ENCODE peak calls at places on chromosome 4, in four cellular contexts. One of them, this sample, is unnamed. For H3K4me1, the result is how much of the 10 kb centered on the place peaks cover.

GRCh38 chr4:103307479-103308042 is 109.4 kb upstream of the CENPE start:
- DNase-seq in IMR-90: no peak
- DNase-seq in mesendoderm: no peak
- DNase-seq in H1: no peak
- DNase-seq in this sample: no peak

GRCh38 chr4:111671756-111672155 is 473.5 kb upstream of the FAM241A start:
- DNase-seq in IMR-90: no peak
- DNase-seq in mesendoderm: no peak
- DNase-seq in H1: no peak
- DNase-seq in this sample: no peak

GRCh38 chr4:26009502-26009901 is 95.5 kb downstream of the SMIM20 start:
- DNase-seq in IMR-90: no peak
- DNase-seq in mesendoderm: no peak
- DNase-seq in H1: no peak
- DNase-seq in this sample: no peak

GRCh38 chr4:985123-985830 is 1.6 kb upstream of the IDUA start:
- DNase-seq in IMR-90: no peak
- DNase-seq in mesendoderm: peak
- DNase-seq in H1: no peak
- DNase-seq in this sample: peak

GRCh38 chr4:177008836-177009501 is 216.2 kb upstream of the VEGFC start:
- DNase-seq in IMR-90: peak
- DNase-seq in mesendoderm: no peak
- DNase-seq in H1: no peak
- DNase-seq in this sample: no peak

GRCh38 chr4:173538903-173539445 is 8.9 kb upstream of the HAND2 start:
- DNase-seq in IMR-90: no peak
- DNase-seq in mesendoderm: no peak
- DNase-seq in H1: no peak
- DNase-seq in this sample: no peak

GRCh38 chr4:164192844-164193243 is 561.1 kb upstream of the SMIM31 start:
- DNase-seq in IMR-90: no peak
- DNase-seq in mesendoderm: no peak
- DNase-seq in H1: no peak
- DNase-seq in this sample: no peak

GRCh38 chr4:54961357-54961975 is 163.9 kb downstream of the KDR start:
- DNase-seq in IMR-90: peak
- DNase-seq in mesendoderm: peak
- DNase-seq in H1: no peak
- DNase-seq in this sample: no peak

GRCh38 chr4:134544303-134544761 is 342.7 kb upstream of the PABPC4L start:
- DNase-seq in IMR-90: no peak
- DNase-seq in mesendoderm: peak
- DNase-seq in H1: no peak
- DNase-seq in this sample: no peak

GRCh38 chr4:69518543-69519198 is 23.0 kb upstream of the UGT2B4 start:
- DNase-seq in IMR-90: no peak
- DNase-seq in mesendoderm: no peak
- DNase-seq in H1: no peak
- DNase-seq in this sample: no peak

GRCh38 chr4:3307486-3307885 is 14.7 kb downstream of the RGS12 start:
- DNase-seq in IMR-90: no peak
- DNase-seq in mesendoderm: no peak
- DNase-seq in H1: no peak
- DNase-seq in this sample: no peak

GRCh38 chr4:164442167-164442566 is 311.8 kb upstream of the SMIM31 start:
- DNase-seq in IMR-90: peak
- DNase-seq in mesendoderm: no peak
- DNase-seq in H1: no peak
- DNase-seq in this sample: no peak

GRCh38 chr4:157222764-157223145 is 2.2 kb downstream of the GRIA2 start:
- DNase-seq in IMR-90: no peak
- DNase-seq in mesendoderm: peak
- DNase-seq in H1: no peak
- DNase-seq in this sample: no peak

GRCh38 chr4:69713593-69713992 is 46.8 kb downstream of the SULT1B1 start:
- DNase-seq in IMR-90: no peak
- DNase-seq in mesendoderm: no peak
- DNase-seq in H1: no peak
- DNase-seq in this sample: no peak

GRCh38 chr4:3779509-3779908 is 13.3 kb downstream of the ADRA2C start:
- DNase-seq in IMR-90: no peak
- DNase-seq in mesendoderm: no peak
- DNase-seq in H1: no peak
- DNase-seq in this sample: no peak

GRCh38 chr4:100517864-100518341 is at the start of gene EMCN:
- DNase-seq in IMR-90: no peak
- DNase-seq in mesendoderm: no peak
- DNase-seq in H1: no peak
- DNase-seq in this sample: no peak

GRCh38 chr4:142913461-142914030 is 67.4 kb upstream of the INPP4B start:
- DNase-seq in IMR-90: peak
- DNase-seq in mesendoderm: peak
- DNase-seq in H1: no peak
- DNase-seq in this sample: no peak

GRCh38 chr4:184598753-184599491 is 50.3 kb downstream of the CASP3 start:
- DNase-seq in IMR-90: no peak
- DNase-seq in mesendoderm: peak
- DNase-seq in H1: no peak
- DNase-seq in this sample: no peak

GRCh38 chr4:157300678-157301077 is 80.2 kb downstream of the GRIA2 start:
- DNase-seq in IMR-90: no peak
- DNase-seq in mesendoderm: peak
- DNase-seq in H1: no peak
- DNase-seq in this sample: no peak

GRCh38 chr4:66694716-66695115 is 850.6 kb downstream of the CENPC start:
- DNase-seq in IMR-90: no peak
- DNase-seq in mesendoderm: no peak
- DNase-seq in H1: no peak
- DNase-seq in this sample: no peak

GRCh38 chr4:19776021-19776459 is 475.7 kb upstream of the SLIT2 start:
- DNase-seq in IMR-90: peak
- DNase-seq in mesendoderm: peak
- DNase-seq in H1: peak
- DNase-seq in this sample: no peak

GRCh38 chr4:72319596-72319995 is 249.4 kb downstream of the ADAMTS3 start:
- DNase-seq in IMR-90: peak
- DNase-seq in mesendoderm: no peak
- DNase-seq in H1: no peak
- DNase-seq in this sample: no peak

GRCh38 chr4:152946460-152946859 is 10.3 kb downstream of the FHDC1 start:
- DNase-seq in IMR-90: no peak
- DNase-seq in mesendoderm: no peak
- DNase-seq in H1: no peak
- DNase-seq in this sample: no peak

GRCh38 chr4:183257808-183258207 is 62.3 kb downstream of the CLDN22 start:
- DNase-seq in IMR-90: no peak
- DNase-seq in mesendoderm: peak
- DNase-seq in H1: no peak
- DNase-seq in this sample: peak

GRCh38 chr4:16315451-16315850 is 89.2 kb upstream of the TAPT1 start:
- DNase-seq in IMR-90: no peak
- DNase-seq in mesendoderm: no peak
- DNase-seq in H1: no peak
- DNase-seq in this sample: no peak

GRCh38 chr4:144710526-144710912 is 64.6 kb downstream of the HHIP start:
- DNase-seq in IMR-90: no peak
- DNase-seq in mesendoderm: no peak
- DNase-seq in H1: no peak
- DNase-seq in this sample: no peak

GRCh38 chr4:145061325-145061920 is 36.6 kb downstream of the ANAPC10 start:
- DNase-seq in IMR-90: peak
- DNase-seq in mesendoderm: peak
- DNase-seq in H1: no peak
- DNase-seq in this sample: no peak

GRCh38 chr4:78726575-78726974 is 49.6 kb upstream of the BMP2K start:
- DNase-seq in IMR-90: no peak
- DNase-seq in mesendoderm: no peak
- DNase-seq in H1: no peak
- DNase-seq in this sample: no peak

GRCh38 chr4:59341506-59341905 is 1858.6 kb upstream of the ADGRL3 start:
- DNase-seq in IMR-90: no peak
- DNase-seq in mesendoderm: no peak
- DNase-seq in H1: no peak
- DNase-seq in this sample: no peak

GRCh38 chr4:55069248-55069647 is 56.1 kb downstream of the KDR start:
- DNase-seq in IMR-90: no peak
- DNase-seq in mesendoderm: peak
- DNase-seq in H1: no peak
- DNase-seq in this sample: no peak

GRCh38 chr4:54840992-54841768 is 183.4 kb downstream of the KIT start:
- DNase-seq in IMR-90: peak
- DNase-seq in mesendoderm: peak
- DNase-seq in H1: no peak
- DNase-seq in this sample: no peak

GRCh38 chr4:139921551-139922184 is 232.3 kb downstream of the MAML3 start:
- DNase-seq in IMR-90: no peak
- DNase-seq in mesendoderm: no peak
- DNase-seq in H1: no peak
- DNase-seq in this sample: no peak

DNA sequence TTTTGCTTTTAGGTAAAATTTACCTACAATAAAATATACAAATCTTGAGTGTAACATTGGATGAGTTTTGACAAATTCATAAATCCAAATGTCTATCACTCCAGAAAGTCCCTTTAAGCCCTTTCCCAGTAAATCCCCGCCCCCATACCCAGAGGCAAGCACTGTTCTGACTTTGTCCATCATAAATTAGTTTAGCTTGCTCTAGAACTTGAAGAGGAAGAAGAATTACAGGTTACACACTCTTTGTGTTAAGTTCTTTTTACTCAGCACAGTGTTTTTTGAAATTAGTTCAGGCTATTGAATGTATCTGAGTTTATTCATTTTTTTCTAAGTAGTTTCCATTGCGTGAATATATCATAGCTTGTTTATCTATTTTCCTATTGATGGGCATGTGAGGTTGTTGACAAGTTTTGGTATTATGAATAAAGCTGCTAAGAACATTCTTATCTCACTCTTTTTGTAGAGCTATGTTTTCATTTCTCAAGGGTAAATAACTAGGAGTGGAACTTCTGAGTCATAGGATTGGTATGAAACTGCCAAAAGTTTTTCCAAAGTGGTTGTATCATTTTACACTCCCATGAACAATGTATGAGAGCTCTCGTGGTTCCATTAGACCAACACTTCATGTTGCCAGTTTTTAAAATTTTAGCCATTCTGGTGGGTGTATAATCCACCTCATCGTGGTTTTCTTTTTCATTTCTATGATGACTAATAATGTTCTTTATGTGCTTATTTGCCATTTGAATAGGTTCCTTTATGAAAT is 22.4 kb upstream of the HPSE start:
- DNase-seq in IMR-90: peak
- DNase-seq in mesendoderm: peak
- DNase-seq in H1: no peak
- DNase-seq in this sample: no peak
- H3K4me1 ChIP-seq in IMR-90: under half
- H3K4me1 ChIP-seq in mesendoderm: under half
- H3K4me1 ChIP-seq in H1: under half
- H3K4me1 ChIP-seq in this sample: under half

DNA sequence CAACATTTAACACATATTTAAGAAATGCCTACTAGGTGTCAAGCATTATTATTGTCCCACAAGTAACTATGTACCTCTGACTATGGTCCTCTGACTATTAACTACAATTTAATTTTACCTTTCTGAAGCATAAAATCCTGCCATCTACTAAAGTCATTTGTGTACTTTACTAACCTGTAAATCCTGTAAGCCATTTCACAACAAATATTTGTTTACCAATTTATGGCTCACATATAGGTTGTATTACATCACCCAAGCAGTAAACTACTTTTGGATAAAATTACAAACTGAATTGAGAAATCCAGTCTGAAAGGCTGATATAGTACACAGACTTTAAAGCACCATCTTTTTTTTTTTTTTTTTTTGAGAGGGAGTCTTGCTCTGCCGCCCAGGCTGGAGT is 43.8 kb downstream of the CNGA1 start:
- DNase-seq in IMR-90: no peak
- DNase-seq in mesendoderm: no peak
- DNase-seq in H1: no peak
- DNase-seq in this sample: no peak
- H3K56ac ChIP-seq in IMR-90: no peak
- H3K56ac ChIP-seq in mesendoderm: no peak
- H3K56ac ChIP-seq in H1: no peak
- H3K56ac ChIP-seq in this sample: no peak

GRCh38 chr4:158964114-158964727 is 138.7 kb upstream of the RAPGEF2 start:
- DNase-seq in IMR-90: no peak
- DNase-seq in mesendoderm: no peak
- DNase-seq in H1: no peak
- DNase-seq in this sample: no peak

GRCh38 chr4:158965208-158965607 is 137.7 kb upstream of the RAPGEF2 start:
- DNase-seq in IMR-90: no peak
- DNase-seq in mesendoderm: no peak
- DNase-seq in H1: no peak
- DNase-seq in this sample: no peak

GRCh38 chr4:158964728-158965124 is 138.2 kb upstream of the RAPGEF2 start:
- DNase-seq in IMR-90: no peak
- DNase-seq in mesendoderm: peak
- DNase-seq in H1: no peak
- DNase-seq in this sample: no peak

GRCh38 chr4:158958489-158959270 is 144.2 kb upstream of the RAPGEF2 start:
- DNase-seq in IMR-90: peak
- DNase-seq in mesendoderm: no peak
- DNase-seq in H1: no peak
- DNase-seq in this sample: no peak

DNA sequence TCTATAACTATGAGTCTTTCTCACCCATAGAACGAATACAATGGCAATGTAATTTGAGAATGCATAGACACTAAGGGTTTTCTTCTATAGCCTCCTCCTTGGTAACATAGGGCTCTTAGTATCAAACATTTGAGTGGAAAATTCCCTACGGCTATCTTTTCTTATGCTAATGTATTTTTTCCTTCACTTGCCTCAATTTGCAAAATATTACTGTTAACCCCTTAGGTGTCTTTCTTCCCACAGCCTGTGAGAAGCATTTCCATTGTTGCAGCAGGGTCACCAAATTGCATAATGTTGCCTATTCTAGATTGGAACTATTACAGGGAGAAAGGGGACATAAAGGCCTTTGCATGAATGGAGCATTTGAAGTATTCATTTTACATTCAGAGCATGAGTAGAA is 140.5 kb upstream of the RAPGEF2 start:
- DNase-seq in IMR-90: no peak
- DNase-seq in mesendoderm: peak
- DNase-seq in H1: no peak
- DNase-seq in this sample: no peak
- H3K4me1 ChIP-seq in IMR-90: under half
- H3K4me1 ChIP-seq in mesendoderm: under half
- H3K4me1 ChIP-seq in H1: under half
- H3K4me1 ChIP-seq in this sample: under half

DNA sequence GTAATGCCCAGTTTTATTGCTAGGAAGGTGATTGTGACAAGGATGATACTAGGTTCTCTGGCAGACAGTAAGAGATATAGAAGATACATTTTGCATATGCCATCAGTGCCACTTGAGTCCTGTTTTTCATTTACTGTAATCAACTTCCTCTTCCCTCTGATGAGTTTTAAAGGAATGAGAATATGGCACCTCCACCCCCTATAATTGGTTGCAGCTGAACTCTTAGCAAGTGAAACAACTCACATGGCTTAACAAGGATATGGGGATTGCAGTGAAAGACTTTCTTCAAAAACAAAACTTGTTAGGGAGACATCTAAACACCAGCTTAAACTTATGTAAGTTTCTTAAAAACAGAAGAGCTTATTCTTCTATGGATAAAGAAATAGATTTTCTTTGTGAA is 90.0 kb downstream of the AREG start:
- DNase-seq in IMR-90: no peak
- DNase-seq in mesendoderm: peak
- DNase-seq in H1: no peak
- DNase-seq in this sample: no peak
- H3K56ac ChIP-seq in IMR-90: no peak
- H3K56ac ChIP-seq in mesendoderm: no peak
- H3K56ac ChIP-seq in H1: no peak
- H3K56ac ChIP-seq in this sample: no peak